ENCODE peak calls at places on chromosomes 7 and 10, in ten cellular contexts. R, M, W, C, U, D, Z, G, X and J are unnamed samples.
A peak's percentile ranks its signal among the peaks of the same experiment; 100 is the strongest.

GRCh38 chr7:108367946-108368345 is 88.3 kb downstream of the NRCAM start:
- DNase-seq in W (no peak), X (no peak), G (no peak), U (no peak), Z (no peak), C (no peak), R (no peak), D (no peak), M (no peak), J (no peak)

GRCh38 chr7:33554046-33554445 is 351.3 kb upstream of the BMPER start:
- DNase-seq in Z (no peak), D (no peak), X (no peak), U (no peak), C (no peak), W (no peak), G (no peak), M (peak; percentile 8), R (no peak), J (no peak)

GRCh38 chr7:136923111-136923510 is 54.7 kb downstream of the CHRM2 start:
- DNase-seq in Z (no peak), M (peak; percentile 62), C (peak; percentile 69), R (no peak), U (peak; percentile 13), W (no peak), G (no peak), X (no peak), D (no peak), J (no peak)

GRCh38 chr10:15461353-15462108 is 90.4 kb upstream of the FAM171A1 start:
- DNase-seq in Z (no peak), X (no peak), M (peak; percentile 94), C (peak; percentile 62), W (no peak), U (peak; percentile 47), R (no peak), G (no peak), D (peak; percentile 10), J (no peak)

GRCh38 chr10:70758757-70759514 is 26.2 kb downstream of the TBATA start:
- DNase-seq in W (peak; percentile 73), M (peak; percentile 85), X (peak; percentile 73), Z (peak; percentile 73), G (peak; percentile 46), U (peak; percentile 70), R (peak; percentile 74), D (peak; percentile 67), C (peak; percentile 74), J (peak; percentile 61)

GRCh38 chr7:57529931-57530330 is 80.0 kb downstream of the ZNF716 start:
- DNase-seq in U (no peak), X (no peak), Z (no peak), W (no peak), M (no peak), C (no peak), G (no peak), D (no peak), R (no peak), J (no peak)

GRCh38 chr10:93333278-93333978 is 148.7 kb downstream of the MYOF start:
- DNase-seq in U (no peak), D (no peak), R (no peak), X (peak; percentile 0), W (no peak), M (no peak), Z (no peak), C (no peak), G (no peak), J (no peak)

GRCh38 chr10:26799342-26799741 is 61.4 kb downstream of the ABI1 start:
- DNase-seq in D (peak; percentile 83), U (no peak), C (no peak), X (no peak), W (no peak), M (no peak), G (no peak), R (no peak), Z (peak; percentile 19), J (no peak)

GRCh38 chr10:97229322-97229721 is 43.6 kb upstream of the SLIT1 start:
- DNase-seq in R (no peak), W (no peak), G (no peak), X (no peak), C (no peak), Z (no peak), D (no peak), U (peak; percentile 71), M (peak; percentile 52), J (peak; percentile 69)

GRCh38 chr7:150479023-150479716 is 28.7 kb downstream of the GIMAP8 start:
- DNase-seq in X (peak; percentile 18), M (no peak), Z (peak; percentile 42), G (no peak), C (no peak), W (no peak), D (no peak), R (no peak), U (no peak), J (no peak)

GRCh38 chr10:101601541-101601940 is 13.4 kb downstream of the DPCD start:
- DNase-seq in C (no peak), Z (no peak), D (no peak), W (peak; percentile 31), G (no peak), U (peak; percentile 13), M (no peak), X (peak; percentile 48), R (no peak), J (no peak)

GRCh38 chr10:112792487-112793196 is 157.4 kb upstream of the TCF7L2 start:
- DNase-seq in X (no peak), Z (no peak), C (peak; percentile 25), W (peak; percentile 47), M (peak; percentile 91), U (no peak), D (no peak), G (no peak), R (no peak), J (peak; percentile 52)

GRCh38 chr7:2843711-2844152 is 376 bp downstream of the GNA12 start:
- DNase-seq in U (no peak), C (peak; percentile 13), M (peak; percentile 82), X (peak; percentile 14), Z (no peak), R (no peak), D (peak; percentile 58), G (no peak), W (peak; percentile 45), J (no peak)

GRCh38 chr7:49486974-49487919 is 286.2 kb upstream of the VWC2 start:
- DNase-seq in R (no peak), Z (no peak), C (no peak), U (no peak), W (no peak), G (no peak), X (no peak), M (no peak), D (no peak), J (no peak)

GRCh38 chr7:91465595-91466061 is 201.4 kb downstream of the FZD1 start:
- DNase-seq in U (no peak), M (no peak), Z (no peak), W (no peak), D (no peak), C (peak; percentile 81), X (no peak), G (no peak), R (no peak), J (no peak)

GRCh38 chr7:138663741-138664710 is 37.1 kb downstream of the SVOPL start:
- DNase-seq in W (peak; percentile 12), Z (no peak), R (peak; percentile 3), C (peak; percentile 6), X (no peak), U (peak; percentile 60), M (peak; percentile 7), D (no peak), G (no peak), J (peak; percentile 55)

GRCh38 chr7:131829911-131830310 is 273.5 kb upstream of the PODXL start:
- DNase-seq in W (peak; percentile 50), D (no peak), C (no peak), M (peak; percentile 16), X (no peak), Z (no peak), R (no peak), G (no peak), U (no peak), J (no peak)

GRCh38 chr7:155461631-155462030 is 3.7 kb downstream of the EN2 start:
- DNase-seq in X (no peak), Z (no peak), U (no peak), W (no peak), R (no peak), M (no peak), G (no peak), D (no peak), C (no peak), J (no peak)

GRCh38 chr10:80199828-80200227 is 5.5 kb downstream of the ANXA11 start:
- DNase-seq in X (no peak), W (no peak), R (no peak), G (no peak), D (no peak), M (peak; percentile 95), U (peak; percentile 85), Z (no peak), C (peak; percentile 74), J (peak; percentile 63)

GRCh38 chr7:15557686-15558085 is 4.1 kb downstream of the AGMO start:
- DNase-seq in M (no peak), G (no peak), R (no peak), D (no peak), W (no peak), U (no peak), C (no peak), X (no peak), Z (no peak), J (no peak)

GRCh38 chr7:74569501-74570075 is 87.9 kb upstream of the GTF2I start:
- DNase-seq in W (no peak), G (no peak), R (no peak), X (no peak), D (no peak), Z (no peak), U (no peak), C (no peak), M (no peak), J (no peak)

GRCh38 chr10:5030989-5031388 is 27.3 kb upstream of the AKR1C2 start:
- DNase-seq in Z (no peak), M (no peak), U (no peak), D (no peak), R (no peak), X (no peak), G (no peak), W (no peak), C (no peak), J (no peak)

GRCh38 chr10:71265201-71265575 is 52.8 kb downstream of the UNC5B start:
- DNase-seq in C (no peak), M (no peak), X (no peak), Z (no peak), R (no peak), D (no peak), U (no peak), W (no peak), G (no peak), J (no peak)

GRCh38 chr7:137694405-137694804 is 152.4 kb downstream of the DGKI start:
- DNase-seq in U (peak; percentile 73), C (no peak), W (no peak), Z (no peak), M (peak; percentile 71), G (no peak), X (no peak), D (peak; percentile 59), R (no peak), J (peak; percentile 40)

GRCh38 chr7:158044156-158044823 is 543.3 kb downstream of the PTPRN2 start:
- DNase-seq in M (no peak), W (no peak), U (no peak), D (no peak), C (no peak), Z (no peak), R (no peak), X (no peak), G (no peak), J (no peak)

GRCh38 chr10:43206391-43207235 is 60.3 kb downstream of the RASGEF1A start:
- DNase-seq in G (no peak), U (no peak), X (no peak), Z (no peak), W (peak; percentile 3), M (no peak), C (no peak), R (no peak), D (no peak), J (no peak)

GRCh38 chr10:102409604-102410426 is 8.8 kb downstream of the PSD start:
- DNase-seq in C (no peak), R (no peak), X (no peak), M (peak; percentile 40), W (peak; percentile 32), U (no peak), Z (no peak), D (no peak), G (no peak), J (no peak)

GRCh38 chr10:109894516-109894915 is 28.8 kb downstream of the XPNPEP1 start:
- DNase-seq in X (no peak), R (peak; percentile 63), M (peak; percentile 83), D (no peak), C (peak; percentile 83), Z (no peak), W (no peak), U (peak; percentile 27), G (no peak), J (peak; percentile 79)